ENCODE peak calls at places on chromosomes 5 and 9, in eight cellular contexts. One of them, this sample, is unnamed.

GRCh38 chr5:87156631-87157030 is 111.1 kb upstream of the RASA1 start:
- DNase-seq in neural crest cell: no peak
- DNase-seq in HCT116: no peak
- DNase-seq in fibroblast of pulmonary artery: no peak
- DNase-seq in tibial nerve: no peak
- DNase-seq in MCF 10A: peak; percentile 59
- DNase-seq in GM20000: no peak
- DNase-seq in mesothelial cell of epicardium: no peak
- DNase-seq in this sample: no peak

GRCh38 chr5:77180167-77181081 is 30.1 kb upstream of the PDE8B start:
- DNase-seq in MCF 10A: no peak
- DNase-seq in mesothelial cell of epicardium: peak; percentile 59
- DNase-seq in HCT116: no peak
- DNase-seq in GM20000: no peak
- DNase-seq in neural crest cell: peak; percentile 4
- DNase-seq in fibroblast of pulmonary artery: no peak
- DNase-seq in tibial nerve: no peak
- DNase-seq in this sample: no peak

GRCh38 chr5:180313677-180314076 is 21.8 kb upstream of the MAPK9 start:
- DNase-seq in neural crest cell: no peak
- DNase-seq in MCF 10A: peak; percentile 82
- DNase-seq in tibial nerve: no peak
- DNase-seq in GM20000: no peak
- DNase-seq in fibroblast of pulmonary artery: no peak
- DNase-seq in HCT116: no peak
- DNase-seq in mesothelial cell of epicardium: no peak
- DNase-seq in this sample: no peak

GRCh38 chr9:105055922-105056321 is 128.0 kb upstream of the ABCA1 start:
- DNase-seq in tibial nerve: no peak
- DNase-seq in mesothelial cell of epicardium: no peak
- DNase-seq in neural crest cell: no peak
- DNase-seq in GM20000: no peak
- DNase-seq in HCT116: no peak
- DNase-seq in fibroblast of pulmonary artery: peak; percentile 68
- DNase-seq in MCF 10A: no peak
- DNase-seq in this sample: no peak

GRCh38 chr9:136867917-136868316 is 1.8 kb upstream of the EDF1 start:
- DNase-seq in tibial nerve: no peak
- DNase-seq in neural crest cell: no peak
- DNase-seq in GM20000: no peak
- DNase-seq in MCF 10A: no peak
- DNase-seq in mesothelial cell of epicardium: no peak
- DNase-seq in fibroblast of pulmonary artery: no peak
- DNase-seq in HCT116: no peak
- DNase-seq in this sample: no peak

GRCh38 chr9:3868466-3868865 is 342.7 kb upstream of the RFX3 start:
- DNase-seq in tibial nerve: no peak
- DNase-seq in HCT116: no peak
- DNase-seq in neural crest cell: no peak
- DNase-seq in mesothelial cell of epicardium: no peak
- DNase-seq in fibroblast of pulmonary artery: peak; percentile 26
- DNase-seq in MCF 10A: no peak
- DNase-seq in GM20000: no peak
- DNase-seq in this sample: no peak

GRCh38 chr5:74256947-74257573 is 383.5 kb downstream of the ENC1 start:
- DNase-seq in fibroblast of pulmonary artery: peak; percentile 18
- DNase-seq in mesothelial cell of epicardium: no peak
- DNase-seq in HCT116: no peak
- DNase-seq in neural crest cell: no peak
- DNase-seq in MCF 10A: no peak
- DNase-seq in GM20000: no peak
- DNase-seq in tibial nerve: no peak
- DNase-seq in this sample: no peak

GRCh38 chr9:100486479-100487176 is 13.7 kb downstream of the TMEFF1 start:
- DNase-seq in HCT116: no peak
- DNase-seq in mesothelial cell of epicardium: no peak
- DNase-seq in MCF 10A: no peak
- DNase-seq in fibroblast of pulmonary artery: no peak
- DNase-seq in GM20000: no peak
- DNase-seq in neural crest cell: no peak
- DNase-seq in tibial nerve: no peak
- DNase-seq in this sample: no peak

GRCh38 chr5:10860645-10861455 is 99.8 kb upstream of the DAP start:
- DNase-seq in MCF 10A: no peak
- DNase-seq in mesothelial cell of epicardium: no peak
- DNase-seq in neural crest cell: no peak
- DNase-seq in HCT116: no peak
- DNase-seq in GM20000: no peak
- DNase-seq in tibial nerve: no peak
- DNase-seq in fibroblast of pulmonary artery: no peak
- DNase-seq in this sample: no peak

GRCh38 chr9:79955300-79955699 is 383.5 kb downstream of the TLE4 start:
- DNase-seq in mesothelial cell of epicardium: no peak
- DNase-seq in HCT116: no peak
- DNase-seq in GM20000: no peak
- DNase-seq in neural crest cell: no peak
- DNase-seq in fibroblast of pulmonary artery: no peak
- DNase-seq in tibial nerve: no peak
- DNase-seq in MCF 10A: no peak
- DNase-seq in this sample: no peak
- TF ChIP-seq CTCF in mesothelial cell of epicardium: no peak
- TF ChIP-seq CTCF in HCT116: no peak
- TF ChIP-seq CTCF in GM20000: peak; percentile 41
- TF ChIP-seq CTCF in neural crest cell: no peak
- TF ChIP-seq CTCF in fibroblast of pulmonary artery: peak; percentile 32
- TF ChIP-seq CTCF in tibial nerve: no peak
- TF ChIP-seq CTCF in MCF 10A: no peak
- TF ChIP-seq CTCF in this sample: peak; percentile 26

DNA sequence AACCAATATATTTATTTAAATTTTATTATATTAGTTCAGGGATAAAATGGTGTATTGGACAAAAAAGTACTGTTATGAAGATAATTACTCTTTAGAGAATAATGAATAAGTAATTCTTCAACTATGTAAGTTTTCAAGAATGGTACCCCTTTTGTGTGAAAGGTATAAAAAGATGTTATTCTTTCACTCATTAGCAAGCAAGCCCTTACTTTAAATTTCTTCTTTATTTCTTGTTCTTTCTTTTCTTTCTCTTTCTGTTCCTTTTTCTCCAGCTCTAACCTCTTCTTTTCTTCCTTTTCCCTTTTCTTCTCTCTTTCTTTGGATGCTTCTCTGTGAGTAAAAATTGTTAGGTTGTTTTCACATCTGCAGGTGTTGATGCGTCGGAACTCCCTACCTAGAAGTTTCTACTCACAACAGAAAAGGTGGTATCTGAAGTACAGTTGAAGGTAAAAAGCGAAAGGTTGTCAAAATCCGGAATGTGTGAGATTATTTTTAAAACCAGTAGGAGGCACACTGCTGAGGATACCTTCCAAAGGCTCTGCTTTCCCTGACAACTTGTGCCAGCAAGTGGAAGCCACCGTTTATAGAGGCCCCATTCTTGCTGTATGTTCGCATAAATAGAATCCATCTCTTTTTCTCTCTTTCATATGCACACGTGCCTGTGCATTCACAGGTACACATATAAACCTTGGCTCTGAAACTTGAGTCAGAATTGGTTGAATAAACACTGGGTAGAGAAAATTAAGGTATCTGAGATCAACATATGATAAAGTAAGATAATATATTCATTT is 63.4 kb upstream of the RICTOR start:
- DNase-seq in fibroblast of pulmonary artery: no peak
- DNase-seq in tibial nerve: no peak
- DNase-seq in neural crest cell: no peak
- DNase-seq in HCT116: peak; percentile 13
- DNase-seq in MCF 10A: peak; percentile 23
- DNase-seq in mesothelial cell of epicardium: no peak
- DNase-seq in GM20000: no peak
- DNase-seq in this sample: no peak
- TF ChIP-seq CTCF in fibroblast of pulmonary artery: no peak
- TF ChIP-seq CTCF in tibial nerve: no peak
- TF ChIP-seq CTCF in neural crest cell: peak; percentile 36
- TF ChIP-seq CTCF in HCT116: peak; percentile 45
- TF ChIP-seq CTCF in MCF 10A: peak; percentile 25
- TF ChIP-seq CTCF in mesothelial cell of epicardium: no peak
- TF ChIP-seq CTCF in GM20000: no peak
- TF ChIP-seq CTCF in this sample: peak; percentile 39

GRCh38 chr9:121577201-121577600 is 74.2 kb upstream of the DAB2IP start:
- DNase-seq in tibial nerve: no peak
- DNase-seq in GM20000: no peak
- DNase-seq in HCT116: no peak
- DNase-seq in MCF 10A: no peak
- DNase-seq in fibroblast of pulmonary artery: no peak
- DNase-seq in neural crest cell: no peak
- DNase-seq in mesothelial cell of epicardium: no peak
- DNase-seq in this sample: no peak

GRCh38 chr9:121572581-121572980 is 72.9 kb upstream of the GGTA1 start:
- DNase-seq in MCF 10A: no peak
- DNase-seq in mesothelial cell of epicardium: no peak
- DNase-seq in fibroblast of pulmonary artery: no peak
- DNase-seq in GM20000: no peak
- DNase-seq in HCT116: no peak
- DNase-seq in tibial nerve: no peak
- DNase-seq in neural crest cell: no peak
- DNase-seq in this sample: no peak

GRCh38 chr9:121573717-121574485 is 74.3 kb upstream of the GGTA1 start:
- DNase-seq in tibial nerve: no peak
- DNase-seq in neural crest cell: no peak
- DNase-seq in MCF 10A: no peak
- DNase-seq in mesothelial cell of epicardium: no peak
- DNase-seq in GM20000: no peak
- DNase-seq in HCT116: no peak
- DNase-seq in fibroblast of pulmonary artery: no peak
- DNase-seq in this sample: no peak

GRCh38 chr9:121574771-121575519 is 75.3 kb upstream of the GGTA1 start:
- DNase-seq in neural crest cell: peak; percentile 37
- DNase-seq in tibial nerve: no peak
- DNase-seq in GM20000: no peak
- DNase-seq in mesothelial cell of epicardium: no peak
- DNase-seq in fibroblast of pulmonary artery: no peak
- DNase-seq in MCF 10A: no peak
- DNase-seq in HCT116: no peak
- DNase-seq in this sample: no peak

DNA sequence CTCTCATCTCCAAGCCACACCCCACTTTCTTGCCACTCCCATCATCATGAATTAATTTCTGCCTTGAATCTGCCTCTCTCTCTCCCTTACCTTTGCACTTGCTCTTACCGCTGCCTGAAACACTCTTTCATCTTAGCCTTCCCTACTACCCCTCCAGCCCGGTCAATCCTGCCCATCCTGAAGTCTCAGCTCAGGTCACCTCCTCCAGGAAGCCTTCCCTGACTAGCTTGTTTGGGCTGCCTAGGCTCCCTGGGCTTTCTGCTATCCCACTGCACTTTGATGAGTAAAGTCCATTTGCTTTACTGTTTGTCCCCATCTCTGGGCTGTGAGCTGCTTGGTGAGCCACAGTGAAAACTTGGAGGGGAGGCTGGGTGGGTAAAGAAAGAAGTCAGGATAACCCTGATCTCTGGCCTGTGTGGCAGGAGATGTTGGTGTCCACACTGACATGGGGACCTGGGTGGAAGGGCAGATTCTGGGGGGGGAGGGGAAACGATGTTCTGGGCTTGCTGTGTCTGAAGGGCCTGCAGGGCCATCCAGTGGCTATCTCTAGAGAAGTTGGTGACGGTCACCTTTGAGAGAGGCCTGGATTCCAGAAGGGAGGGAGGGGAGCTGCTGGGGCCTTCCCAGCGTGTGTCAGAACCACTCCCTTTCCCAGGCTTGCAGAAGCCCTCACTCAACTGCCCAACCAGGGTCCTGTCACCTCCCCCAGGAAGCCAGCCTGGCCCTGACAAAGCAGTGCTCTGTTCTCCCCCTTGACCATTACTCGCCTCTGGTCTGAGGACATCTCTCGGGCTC is 75.0 kb upstream of the DAB2IP start:
- DNase-seq in fibroblast of pulmonary artery: no peak
- DNase-seq in neural crest cell: no peak
- DNase-seq in tibial nerve: no peak
- DNase-seq in GM20000: no peak
- DNase-seq in MCF 10A: no peak
- DNase-seq in mesothelial cell of epicardium: no peak
- DNase-seq in HCT116: no peak
- DNase-seq in this sample: no peak
- TF ChIP-seq CTCF in fibroblast of pulmonary artery: no peak
- TF ChIP-seq CTCF in neural crest cell: no peak
- TF ChIP-seq CTCF in tibial nerve: no peak
- TF ChIP-seq CTCF in GM20000: no peak
- TF ChIP-seq CTCF in MCF 10A: no peak
- TF ChIP-seq CTCF in mesothelial cell of epicardium: no peak
- TF ChIP-seq CTCF in HCT116: no peak
- TF ChIP-seq CTCF in this sample: no peak

DNA sequence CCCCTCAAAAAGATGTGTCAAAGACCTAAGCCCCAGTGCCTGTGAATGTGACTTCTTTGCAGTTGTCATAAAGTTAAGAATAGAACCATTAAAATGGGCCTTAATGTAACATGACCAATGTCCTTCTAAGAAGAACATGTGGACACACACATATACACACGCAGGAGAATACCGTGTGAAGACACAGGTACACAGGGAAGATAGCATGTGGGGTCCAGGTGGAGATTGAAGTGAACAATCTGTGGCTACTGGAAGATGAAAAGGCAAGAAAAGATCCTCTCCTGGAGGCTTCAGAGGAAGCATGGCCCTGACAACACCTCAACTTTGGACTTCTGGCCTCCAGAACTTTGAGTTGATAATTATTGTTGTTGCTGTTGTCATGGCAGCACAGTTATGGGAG is 123.5 kb upstream of the ADCY2 start:
- DNase-seq in neural crest cell: no peak
- DNase-seq in GM20000: no peak
- DNase-seq in mesothelial cell of epicardium: no peak
- DNase-seq in MCF 10A: no peak
- DNase-seq in HCT116: no peak
- DNase-seq in tibial nerve: no peak
- DNase-seq in fibroblast of pulmonary artery: no peak
- DNase-seq in this sample: no peak
- TF ChIP-seq CTCF in neural crest cell: no peak
- TF ChIP-seq CTCF in GM20000: no peak
- TF ChIP-seq CTCF in mesothelial cell of epicardium: no peak
- TF ChIP-seq CTCF in MCF 10A: no peak
- TF ChIP-seq CTCF in HCT116: no peak
- TF ChIP-seq CTCF in tibial nerve: no peak
- TF ChIP-seq CTCF in fibroblast of pulmonary artery: no peak
- TF ChIP-seq CTCF in this sample: no peak

DNA sequence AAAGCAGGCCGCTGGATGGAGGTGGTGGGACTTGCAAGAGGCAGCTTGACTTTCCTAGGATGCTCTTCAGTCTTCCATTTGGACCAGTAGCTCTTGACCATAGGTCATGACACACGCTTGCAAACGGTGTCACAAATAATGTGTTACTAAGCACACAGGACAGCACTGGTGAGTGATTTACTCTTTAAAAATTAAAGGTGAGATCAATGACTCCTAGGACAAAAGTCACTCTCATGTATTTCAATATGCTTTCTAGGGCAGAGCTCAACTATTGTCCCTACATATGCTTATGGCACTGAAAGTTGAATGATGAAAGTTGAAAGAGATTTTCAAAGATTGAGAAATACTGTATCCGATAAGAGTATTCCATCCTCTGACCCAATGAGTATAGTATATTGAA is 496.7 kb downstream of the EBF1 start:
- DNase-seq in HCT116: no peak
- DNase-seq in MCF 10A: no peak
- DNase-seq in neural crest cell: no peak
- DNase-seq in GM20000: no peak
- DNase-seq in fibroblast of pulmonary artery: no peak
- DNase-seq in tibial nerve: no peak
- DNase-seq in mesothelial cell of epicardium: no peak
- DNase-seq in this sample: no peak
- TF ChIP-seq CTCF in HCT116: no peak
- TF ChIP-seq CTCF in MCF 10A: no peak
- TF ChIP-seq CTCF in neural crest cell: no peak
- TF ChIP-seq CTCF in GM20000: no peak
- TF ChIP-seq CTCF in fibroblast of pulmonary artery: no peak
- TF ChIP-seq CTCF in tibial nerve: no peak
- TF ChIP-seq CTCF in mesothelial cell of epicardium: no peak
- TF ChIP-seq CTCF in this sample: no peak